ENCODE peak calls at places on chromosomes 7 and 10, in six cellular contexts. J is WTC11, Q is K562, K is GM12878, U is H1, V is HepG2. M is an unnamed sample.

GRCh38 chr7:105139381-105139780 is 125.4 kb downstream of the KMT2E start:
- DNase-seq in J (no peak), Q (no peak), K (no peak), U (no peak), V (no peak), M (no peak)

GRCh38 chr10:132878730-132879407 is 63.5 kb downstream of the CFAP46 start:
- DNase-seq in J (peak), Q (no peak), K (no peak), U (no peak), V (no peak), M (no peak)

GRCh38 chr7:100401811-100402210 is 26.7 kb downstream of the ZCWPW1 start:
- DNase-seq in J (no peak), Q (no peak), K (no peak), U (no peak), V (no peak), M (no peak)

GRCh38 chr7:144780071-144780608 is 55.7 kb downstream of the TPK1 start:
- DNase-seq in J (no peak), Q (no peak), K (no peak), U (no peak), V (no peak), M (peak)

GRCh38 chr7:56079450-56080185 is 13.1 kb downstream of the PHKG1 start:
- DNase-seq in J (peak), Q (no peak), K (no peak), U (no peak), V (peak), M (no peak)

GRCh38 chr10:5563237-5563961 is 38.6 kb downstream of the CALML3 start:
- DNase-seq in J (no peak), Q (no peak), K (no peak), U (no peak), V (no peak), M (no peak)

GRCh38 chr10:33643042-33643441 is 308.6 kb upstream of the NRP1 start:
- DNase-seq in J (no peak), Q (no peak), K (no peak), U (no peak), V (no peak), M (no peak)

GRCh38 chr10:133260895-133261725 is 15.6 kb downstream of the ADAM8 start:
- DNase-seq in J (no peak), Q (peak), K (no peak), U (no peak), V (no peak), M (no peak)

GRCh38 chr10:113000876-113001598 is 51.0 kb downstream of the TCF7L2 start:
- DNase-seq in J (peak), Q (no peak), K (no peak), U (no peak), V (no peak), M (no peak)

GRCh38 chr7:106717997-106718871 is 57.3 kb upstream of the CCDC71L start:
- DNase-seq in J (no peak), Q (peak), K (peak), U (no peak), V (peak), M (peak)

GRCh38 chr7:38660427-38661099 is 29.4 kb upstream of the AMPH start:
- DNase-seq in J (peak), Q (peak), K (no peak), U (no peak), V (peak), M (peak)

GRCh38 chr7:3605222-3605621 is 304.2 kb downstream of the SDK1 start:
- DNase-seq in J (no peak), Q (no peak), K (no peak), U (no peak), V (no peak), M (no peak)

GRCh38 chr10:78267598-78267997 is 233.9 kb downstream of the RPS24 start:
- DNase-seq in J (no peak), Q (no peak), K (no peak), U (no peak), V (no peak), M (no peak)

GRCh38 chr7:39709768-39710291 is 86.5 kb downstream of the RALA start:
- DNase-seq in J (no peak), Q (no peak), K (peak), U (no peak), V (no peak), M (no peak)

GRCh38 chr7:92835851-92836488 is 403 bp downstream of the CDK6 start:
- DNase-seq in J (no peak), Q (peak), K (no peak), U (no peak), V (peak), M (no peak)

GRCh38 chr10:73857446-73857845 is 16.9 kb downstream of the CAMK2G start:
- DNase-seq in J (no peak), Q (no peak), K (peak), U (no peak), V (no peak), M (no peak)
- TF ChIP-seq SP1 in J (no peak), Q (no peak), K (no peak), U (no peak), V (no peak), M (no peak)

GRCh38 chr7:27560706-27561235 is 101.9 kb downstream of the HIBADH start:
- DNase-seq in J (no peak), Q (no peak), K (no peak), U (no peak), V (no peak), M (no peak)
- TF ChIP-seq ATF3 in J (no peak), Q (no peak), K (no peak), U (no peak), V (no peak), M (no peak)

GRCh38 chr7:5589819-5590595 is 166.4 kb upstream of the TNRC18 start:
- DNase-seq in J (no peak), Q (no peak), K (no peak), U (no peak), V (no peak), M (no peak)
- TF ChIP-seq SP1 in J (no peak), Q (no peak), K (no peak), U (no peak), V (no peak), M (no peak)

DNA sequence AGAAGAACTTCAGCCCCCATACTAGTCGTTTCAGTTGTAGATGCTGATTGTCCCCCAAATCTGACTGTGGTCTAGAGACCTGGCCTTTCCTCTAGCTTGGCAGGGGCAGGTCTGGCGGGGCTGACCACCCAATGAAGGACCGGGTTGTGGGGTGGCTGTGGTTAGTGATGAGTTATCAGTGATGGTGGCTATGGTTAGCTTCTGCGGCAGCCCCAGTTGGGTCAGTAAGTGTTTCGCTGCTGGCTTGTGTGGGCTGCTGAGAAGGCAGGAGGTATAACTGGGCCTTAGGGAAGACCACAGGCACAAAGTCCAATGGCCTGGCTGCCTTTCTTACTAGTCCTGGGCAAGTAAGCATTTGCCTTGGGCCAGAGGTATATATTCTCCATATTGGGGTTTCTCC is 21.3 kb downstream of the VWA2 start:
- DNase-seq in J (no peak), Q (no peak), K (no peak), U (no peak), V (no peak), M (no peak)
- TF ChIP-seq ATF3 in J (no peak), Q (no peak), K (no peak), U (no peak), V (no peak), M (no peak)

GRCh38 chr7:112511451-112512220 is 30.8 kb downstream of the LSMEM1 start:
- DNase-seq in J (no peak), Q (no peak), K (no peak), U (no peak), V (no peak), M (no peak)
- TF ChIP-seq SP1 in J (no peak), Q (no peak), K (no peak), U (no peak), V (no peak), M (no peak)

GRCh38 chr7:128039487-128040099 is 8.4 kb upstream of the LRRC4 start:
- DNase-seq in J (no peak), Q (no peak), K (no peak), U (no peak), V (no peak), M (no peak)

GRCh38 chr7:128041203-128041602 is 10.0 kb upstream of the LRRC4 start:
- DNase-seq in J (no peak), Q (no peak), K (no peak), U (no peak), V (no peak), M (no peak)

GRCh38 chr7:128040205-128040604 is 9.0 kb upstream of the LRRC4 start:
- DNase-seq in J (no peak), Q (no peak), K (no peak), U (no peak), V (no peak), M (no peak)

GRCh38 chr7:128044064-128044463 is 12.8 kb upstream of the LRRC4 start:
- DNase-seq in J (no peak), Q (no peak), K (no peak), U (no peak), V (no peak), M (no peak)

DNA sequence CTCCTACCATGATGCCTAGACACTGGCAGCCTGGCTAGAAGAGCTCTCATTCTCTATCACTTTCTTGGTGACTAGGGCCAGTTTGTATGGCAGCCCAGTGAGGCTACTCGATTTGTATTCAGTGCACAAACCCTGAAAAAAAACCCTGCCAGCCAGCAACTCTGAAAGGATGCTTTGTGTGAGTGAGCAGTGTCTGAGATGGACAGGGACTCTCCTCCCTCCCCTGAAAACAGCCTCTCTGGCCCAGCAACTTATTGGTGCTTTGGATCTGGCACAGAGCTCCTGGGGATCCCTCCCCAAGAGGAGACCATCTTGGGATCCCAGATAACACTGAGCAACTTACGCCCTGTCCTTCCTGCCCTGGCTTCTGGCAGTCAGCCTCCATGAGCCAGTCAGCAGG is 10.8 kb upstream of the LRRC4 start:
- DNase-seq in J (no peak), Q (no peak), K (no peak), U (no peak), V (no peak), M (no peak)
- TF ChIP-seq ATF3 in J (no peak), Q (no peak), K (no peak), U (no peak), V (no peak), M (no peak)